ENCODE peak calls at places on chromosomes 3 and 15, in seven cellular contexts. One of them, this sample, is unnamed.

GRCh38 chr3:10845839-10846656 is 30.0 kb downstream of the SLC6A11 start:
- DNase-seq in stromal cell of bone marrow: no peak
- DNase-seq in cardiac muscle cell: no peak
- DNase-seq in Kasumi-1: peak; percentile 39
- DNase-seq in NCI-H146: no peak
- DNase-seq in IMR-90: no peak
- DNase-seq in kidney glomerular epithelial cell: no peak
- DNase-seq in this sample: no peak

GRCh38 chr3:44584646-44585501 is at the start of gene ZNF660:
- DNase-seq in stromal cell of bone marrow: peak; percentile 44
- DNase-seq in cardiac muscle cell: peak; percentile 97
- DNase-seq in Kasumi-1: no peak
- DNase-seq in NCI-H146: peak; percentile 89
- DNase-seq in IMR-90: peak; percentile 67
- DNase-seq in kidney glomerular epithelial cell: peak; percentile 40
- DNase-seq in this sample: no peak

GRCh38 chr3:64141476-64141875 is 83.8 kb downstream of the PRICKLE2 start:
- DNase-seq in stromal cell of bone marrow: peak; percentile 37
- DNase-seq in cardiac muscle cell: no peak
- DNase-seq in Kasumi-1: no peak
- DNase-seq in NCI-H146: no peak
- DNase-seq in IMR-90: peak; percentile 35
- DNase-seq in kidney glomerular epithelial cell: no peak
- DNase-seq in this sample: no peak

GRCh38 chr15:38069506-38069905 is 135.1 kb downstream of the TMCO5A start:
- DNase-seq in stromal cell of bone marrow: peak; percentile 95
- DNase-seq in cardiac muscle cell: no peak
- DNase-seq in Kasumi-1: no peak
- DNase-seq in NCI-H146: no peak
- DNase-seq in IMR-90: peak; percentile 86
- DNase-seq in kidney glomerular epithelial cell: peak; percentile 27
- DNase-seq in this sample: peak; percentile 61

GRCh38 chr3:139378587-139378986 is 10.9 kb downstream of the COPB2 start:
- DNase-seq in stromal cell of bone marrow: no peak
- DNase-seq in cardiac muscle cell: no peak
- DNase-seq in Kasumi-1: no peak
- DNase-seq in NCI-H146: peak; percentile 95
- DNase-seq in IMR-90: peak; percentile 52
- DNase-seq in kidney glomerular epithelial cell: no peak
- DNase-seq in this sample: no peak

GRCh38 chr3:139617656-139618268 is 60.0 kb downstream of the NMNAT3 start:
- DNase-seq in stromal cell of bone marrow: no peak
- DNase-seq in cardiac muscle cell: no peak
- DNase-seq in Kasumi-1: no peak
- DNase-seq in NCI-H146: no peak
- DNase-seq in IMR-90: no peak
- DNase-seq in kidney glomerular epithelial cell: no peak
- DNase-seq in this sample: no peak

GRCh38 chr3:38149701-38150100 is 11.2 kb downstream of the MYD88 start:
- DNase-seq in stromal cell of bone marrow: no peak
- DNase-seq in cardiac muscle cell: no peak
- DNase-seq in Kasumi-1: peak; percentile 95
- DNase-seq in NCI-H146: no peak
- DNase-seq in IMR-90: no peak
- DNase-seq in kidney glomerular epithelial cell: no peak
- DNase-seq in this sample: no peak

GRCh38 chr3:188595890-188596376 is 442.0 kb downstream of the LPP start:
- DNase-seq in stromal cell of bone marrow: peak; percentile 50
- DNase-seq in cardiac muscle cell: no peak
- DNase-seq in Kasumi-1: no peak
- DNase-seq in NCI-H146: no peak
- DNase-seq in IMR-90: peak; percentile 80
- DNase-seq in kidney glomerular epithelial cell: no peak
- DNase-seq in this sample: no peak

GRCh38 chr15:40926659-40927496 is 2.3 kb upstream of the DLL4 start:
- DNase-seq in stromal cell of bone marrow: no peak
- DNase-seq in cardiac muscle cell: no peak
- DNase-seq in Kasumi-1: no peak
- DNase-seq in NCI-H146: peak; percentile 19
- DNase-seq in IMR-90: no peak
- DNase-seq in kidney glomerular epithelial cell: no peak
- DNase-seq in this sample: no peak

GRCh38 chr15:39248204-39248603 is 332.7 kb upstream of the THBS1 start:
- DNase-seq in stromal cell of bone marrow: no peak
- DNase-seq in cardiac muscle cell: no peak
- DNase-seq in Kasumi-1: no peak
- DNase-seq in NCI-H146: no peak
- DNase-seq in IMR-90: peak; percentile 88
- DNase-seq in kidney glomerular epithelial cell: no peak
- DNase-seq in this sample: no peak

GRCh38 chr3:132593950-132594328 is 3.1 kb upstream of the ACKR4 start:
- DNase-seq in stromal cell of bone marrow: no peak
- DNase-seq in cardiac muscle cell: no peak
- DNase-seq in Kasumi-1: no peak
- DNase-seq in NCI-H146: no peak
- DNase-seq in IMR-90: peak; percentile 85
- DNase-seq in kidney glomerular epithelial cell: peak; percentile 69
- DNase-seq in this sample: no peak

GRCh38 chr15:75578948-75579908 is at the start of gene PTPN9:
- DNase-seq in stromal cell of bone marrow: peak; percentile 59
- DNase-seq in cardiac muscle cell: peak; percentile 91
- DNase-seq in Kasumi-1: peak; percentile 71
- DNase-seq in NCI-H146: peak; percentile 83
- DNase-seq in IMR-90: peak; percentile 76
- DNase-seq in kidney glomerular epithelial cell: peak; percentile 32
- DNase-seq in this sample: peak; percentile 60